ENCODE peak calls at places on chromosome 21, in four cellular contexts. One of them, this sample, is unnamed.

GRCh38 chr21:24705201-24705600 is 902.1 kb downstream of the MRPL39 start:
- DNase-seq in GM12878: no peak
- DNase-seq in IMR-90: no peak
- DNase-seq in A549: no peak
- DNase-seq in this sample: no peak

GRCh38 chr21:46021398-46021797 is 39.8 kb downstream of the COL6A1 start:
- DNase-seq in A549: no peak
- DNase-seq in GM12878: no peak
- DNase-seq in IMR-90: no peak
- DNase-seq in this sample: no peak

GRCh38 chr21:38476385-38476784 is 21.9 kb downstream of the ERG start:
- DNase-seq in GM12878: no peak
- DNase-seq in A549: no peak
- DNase-seq in IMR-90: no peak
- DNase-seq in this sample: peak

GRCh38 chr21:45970674-45971486 is 10.7 kb upstream of the COL6A1 start:
- DNase-seq in GM12878: no peak
- DNase-seq in A549: peak
- DNase-seq in IMR-90: peak
- DNase-seq in this sample: peak

GRCh38 chr21:16794944-16795343 is 717.9 kb upstream of the CXADR start:
- DNase-seq in A549: peak
- DNase-seq in GM12878: no peak
- DNase-seq in IMR-90: peak
- DNase-seq in this sample: no peak

GRCh38 chr21:39363607-39364555 is 15.0 kb upstream of the HMGN1 start:
- DNase-seq in IMR-90: peak
- DNase-seq in GM12878: no peak
- DNase-seq in A549: no peak
- DNase-seq in this sample: peak

GRCh38 chr21:16580661-16581060 is 850.9 kb downstream of the USP25 start:
- DNase-seq in A549: no peak
- DNase-seq in IMR-90: no peak
- DNase-seq in GM12878: no peak
- DNase-seq in this sample: no peak

GRCh38 chr21:19122371-19122770 is 718.8 kb upstream of the TMPRSS15 start:
- DNase-seq in GM12878: no peak
- DNase-seq in A549: no peak
- DNase-seq in IMR-90: no peak
- DNase-seq in this sample: no peak

GRCh38 chr21:45768741-45769049 is 125.2 kb downstream of the PCBP3 start:
- DNase-seq in A549: no peak
- DNase-seq in IMR-90: no peak
- DNase-seq in GM12878: no peak
- DNase-seq in this sample: no peak

GRCh38 chr21:26572668-26573381 is at the start of gene CYYR1:
- DNase-seq in A549: no peak
- DNase-seq in GM12878: no peak
- DNase-seq in IMR-90: no peak
- DNase-seq in this sample: no peak
- TF ChIP-seq ELK1 in A549: no peak
- TF ChIP-seq ELK1 in GM12878: no peak
- TF ChIP-seq ELK1 in IMR-90: no peak
- TF ChIP-seq ELK1 in this sample: no peak

DNA sequence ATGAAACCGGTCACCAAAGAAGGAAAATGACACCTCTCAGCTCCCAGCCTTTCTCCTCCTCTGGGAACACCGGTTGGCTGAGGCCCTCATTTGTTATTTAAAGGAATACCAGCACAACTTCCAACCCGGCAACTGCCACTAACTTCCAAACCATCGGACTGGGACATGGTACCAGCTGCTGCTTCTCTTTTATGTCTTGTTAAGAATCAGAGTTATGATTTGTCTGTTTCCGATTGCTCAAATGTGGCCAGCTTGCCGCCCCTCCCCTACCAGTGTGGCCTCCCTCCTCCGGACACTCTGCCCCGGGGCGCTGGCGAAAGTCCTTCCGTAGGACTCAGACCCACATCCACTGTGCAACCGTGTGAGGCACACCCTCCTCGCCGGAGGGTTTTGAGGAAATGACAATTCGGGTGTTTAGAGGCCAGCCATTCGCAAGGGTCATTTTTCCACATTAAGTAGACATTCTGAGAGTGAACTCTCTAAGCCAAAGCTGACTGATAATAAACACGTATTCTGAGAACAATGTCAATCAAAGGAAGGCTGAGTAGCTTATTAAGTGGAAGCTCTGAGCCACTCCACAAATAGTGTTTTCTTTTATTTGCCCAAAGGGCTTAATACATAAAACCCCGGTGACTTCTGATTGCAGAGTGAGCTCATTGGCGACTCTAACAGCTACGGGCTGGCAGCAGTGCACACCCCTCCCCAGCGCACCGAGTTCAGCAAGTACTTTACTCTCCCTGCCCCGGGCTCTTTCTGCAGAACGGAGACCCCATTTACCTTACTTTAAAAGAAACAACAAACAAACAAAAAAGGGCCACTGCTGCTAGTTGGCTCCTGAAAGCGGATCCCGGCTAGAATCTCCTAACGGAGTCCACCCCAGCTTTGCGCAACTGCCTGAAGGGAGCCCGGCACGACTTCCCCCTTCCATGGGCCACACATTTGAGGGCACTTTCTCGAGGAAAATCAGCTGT is 5.4 kb downstream of the RIPK4 start:
- DNase-seq in GM12878: no peak
- DNase-seq in A549: peak
- DNase-seq in IMR-90: no peak
- DNase-seq in this sample: no peak
- TF ChIP-seq ELK1 in GM12878: no peak
- TF ChIP-seq ELK1 in A549: no peak
- TF ChIP-seq ELK1 in IMR-90: no peak
- TF ChIP-seq ELK1 in this sample: no peak

DNA sequence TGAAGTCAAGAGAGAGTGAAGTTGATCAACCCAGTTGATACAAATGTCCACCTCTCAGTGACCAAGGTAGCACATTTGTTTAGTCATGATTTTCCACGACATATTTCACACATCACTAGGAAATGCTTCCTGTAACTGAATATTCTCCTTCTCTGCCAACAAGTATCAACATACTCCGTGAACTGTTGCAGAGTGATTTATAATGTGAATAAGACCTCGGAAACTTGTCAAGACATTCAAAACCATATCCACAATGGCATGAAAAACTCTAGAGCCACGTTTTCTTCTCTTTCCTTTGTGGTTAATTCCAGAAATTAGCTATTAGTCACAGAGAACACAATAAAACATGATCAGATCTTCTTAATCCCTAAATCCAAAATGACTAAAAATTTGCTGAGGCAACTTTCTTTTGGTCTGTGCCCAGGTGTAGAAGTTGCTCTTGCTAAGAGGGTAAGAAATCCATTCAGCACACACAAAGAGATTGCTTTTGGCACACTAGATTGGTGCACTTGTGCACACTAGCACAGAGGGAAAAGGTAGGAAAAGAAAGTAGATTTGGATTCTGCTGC is 244.3 kb upstream of the NRIP1 start:
- DNase-seq in A549: no peak
- DNase-seq in GM12878: no peak
- DNase-seq in IMR-90: no peak
- DNase-seq in this sample: no peak
- TF ChIP-seq ELK1 in A549: no peak
- TF ChIP-seq ELK1 in GM12878: no peak
- TF ChIP-seq ELK1 in IMR-90: no peak
- TF ChIP-seq ELK1 in this sample: no peak

DNA sequence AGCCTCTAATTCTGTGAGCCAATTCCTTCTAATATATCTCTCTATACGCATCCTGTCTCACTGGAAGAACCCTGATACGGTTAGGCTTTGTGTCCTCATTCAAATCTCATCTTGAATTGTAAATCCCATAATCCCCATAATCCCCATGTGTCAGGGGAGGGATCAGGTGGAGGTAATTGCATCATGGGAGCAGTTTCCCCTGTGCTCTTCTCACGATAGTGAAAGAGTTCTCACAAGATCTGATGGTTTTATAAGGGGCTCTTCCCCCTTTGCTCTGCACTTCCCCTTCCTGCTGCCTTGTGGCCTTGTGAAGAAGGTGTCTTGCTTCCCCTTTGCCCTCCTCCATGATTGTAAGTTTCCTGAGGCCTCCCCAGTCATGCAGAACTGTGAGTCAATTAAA is 116.1 kb downstream of the MRPS6 start:
- DNase-seq in GM12878: no peak
- DNase-seq in IMR-90: no peak
- DNase-seq in A549: no peak
- DNase-seq in this sample: no peak
- TF ChIP-seq ELK1 in GM12878: no peak
- TF ChIP-seq ELK1 in IMR-90: no peak
- TF ChIP-seq ELK1 in A549: no peak
- TF ChIP-seq ELK1 in this sample: no peak

DNA sequence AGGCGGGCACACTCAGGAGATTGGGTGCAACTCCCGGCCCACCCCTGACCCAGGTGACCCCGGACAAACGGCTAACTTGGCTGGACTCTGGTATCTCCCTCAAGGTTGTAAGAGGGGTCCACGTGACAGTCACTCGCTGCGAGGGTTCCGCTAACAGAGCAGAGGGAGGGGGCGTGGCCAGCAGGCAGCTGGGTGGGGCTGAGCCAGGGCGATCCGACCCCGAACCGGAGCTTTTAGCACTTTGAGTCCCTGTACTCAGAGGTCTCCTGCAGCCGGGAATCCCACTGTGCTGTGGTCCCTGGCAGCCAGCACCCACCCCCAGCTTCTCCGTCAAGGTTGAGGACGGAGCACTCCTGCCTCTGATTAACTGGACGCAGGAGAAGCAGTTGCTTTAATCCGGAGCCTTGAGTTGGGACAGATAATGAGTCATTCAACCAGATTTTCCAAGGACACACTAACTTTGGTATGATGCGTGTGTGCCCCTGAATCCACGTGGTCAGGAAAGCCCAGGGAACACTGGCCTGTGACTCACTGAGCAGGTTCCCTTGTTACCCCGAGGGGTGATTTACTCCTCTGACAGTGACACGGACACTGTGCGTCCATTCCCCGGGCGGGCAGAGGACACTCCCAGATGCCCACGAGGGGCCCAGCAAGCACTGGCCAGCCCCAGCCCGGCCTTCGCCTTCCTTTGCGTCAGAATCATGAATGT is 16.8 kb downstream of the TRPM2 start:
- DNase-seq in A549: peak
- DNase-seq in IMR-90: peak
- DNase-seq in GM12878: no peak
- DNase-seq in this sample: peak
- TF ChIP-seq ELK1 in A549: no peak
- TF ChIP-seq ELK1 in IMR-90: no peak
- TF ChIP-seq ELK1 in GM12878: no peak
- TF ChIP-seq ELK1 in this sample: no peak

GRCh38 chr21:33978585-33978984 is 63.0 kb upstream of the ATP5PO start:
- DNase-seq in IMR-90: no peak
- DNase-seq in A549: no peak
- DNase-seq in GM12878: no peak
- DNase-seq in this sample: no peak

GRCh38 chr21:33976980-33977720 is 61.5 kb upstream of the ATP5PO start:
- DNase-seq in IMR-90: no peak
- DNase-seq in GM12878: no peak
- DNase-seq in A549: no peak
- DNase-seq in this sample: no peak

GRCh38 chr21:33977721-33978369 is 62.2 kb upstream of the ATP5PO start:
- DNase-seq in GM12878: no peak
- DNase-seq in IMR-90: no peak
- DNase-seq in A549: no peak
- DNase-seq in this sample: no peak

GRCh38 chr21:33981341-33982101 is 65.9 kb upstream of the ATP5PO start:
- DNase-seq in A549: no peak
- DNase-seq in IMR-90: no peak
- DNase-seq in GM12878: no peak
- DNase-seq in this sample: no peak

GRCh38 chr21:33980276-33980916 is 64.8 kb upstream of the ATP5PO start:
- DNase-seq in A549: no peak
- DNase-seq in GM12878: no peak
- DNase-seq in IMR-90: no peak
- DNase-seq in this sample: no peak
- TF ChIP-seq ELK1 in A549: no peak
- TF ChIP-seq ELK1 in GM12878: no peak
- TF ChIP-seq ELK1 in IMR-90: no peak
- TF ChIP-seq ELK1 in this sample: no peak

GRCh38 chr21:26798856-26799751 is 46.1 kb downstream of the ADAMTS1 start:
- DNase-seq in GM12878: no peak
- DNase-seq in A549: no peak
- DNase-seq in IMR-90: peak
- DNase-seq in this sample: no peak
- TF ChIP-seq ELK1 in GM12878: no peak
- TF ChIP-seq ELK1 in A549: no peak
- TF ChIP-seq ELK1 in IMR-90: no peak
- TF ChIP-seq ELK1 in this sample: no peak

GRCh38 chr21:31866077-31866511 is 6.7 kb upstream of the HUNK start:
- DNase-seq in IMR-90: peak
- DNase-seq in GM12878: no peak
- DNase-seq in A549: peak
- DNase-seq in this sample: peak

GRCh38 chr21:31862078-31862477 is 10.7 kb upstream of the HUNK start:
- DNase-seq in GM12878: no peak
- DNase-seq in IMR-90: no peak
- DNase-seq in A549: no peak
- DNase-seq in this sample: no peak

GRCh38 chr21:31870472-31870871 is 2.3 kb upstream of the HUNK start:
- DNase-seq in IMR-90: no peak
- DNase-seq in GM12878: no peak
- DNase-seq in A549: no peak
- DNase-seq in this sample: no peak

GRCh38 chr21:31860851-31861250 is 12.0 kb upstream of the HUNK start:
- DNase-seq in GM12878: no peak
- DNase-seq in A549: no peak
- DNase-seq in IMR-90: no peak
- DNase-seq in this sample: no peak

DNA sequence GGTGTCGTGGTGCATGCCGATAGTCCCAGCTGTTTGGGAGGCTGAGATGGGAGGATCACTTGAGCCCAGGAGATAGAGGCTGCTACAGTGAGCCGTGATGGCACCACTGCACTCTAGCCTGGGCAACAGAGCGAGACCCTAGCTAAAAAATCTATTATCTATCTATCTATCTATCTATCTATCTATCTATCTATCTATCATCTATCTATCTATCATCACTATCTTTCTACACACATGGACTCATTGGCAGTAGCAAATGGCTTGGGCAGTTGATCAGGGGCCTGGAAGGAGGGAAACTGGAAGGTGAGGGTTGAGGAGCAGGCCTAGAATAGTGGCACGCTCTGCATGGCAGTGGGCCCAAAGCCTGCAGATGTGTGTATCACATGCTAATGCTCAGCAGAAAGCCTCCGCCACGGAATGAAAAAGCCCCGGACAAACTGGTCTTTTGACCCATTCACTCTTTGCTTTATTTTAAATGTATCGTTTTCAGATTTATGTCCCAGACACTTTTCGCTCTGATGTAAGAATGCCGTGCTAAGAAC is 7.3 kb upstream of the HUNK start:
- DNase-seq in IMR-90: no peak
- DNase-seq in A549: no peak
- DNase-seq in GM12878: no peak
- DNase-seq in this sample: no peak
- TF ChIP-seq ELK1 in IMR-90: no peak
- TF ChIP-seq ELK1 in A549: no peak
- TF ChIP-seq ELK1 in GM12878: no peak
- TF ChIP-seq ELK1 in this sample: no peak

This sample was measured in K562.